ENCODE peak calls at places on chromosomes 12 and 14, in six cellular contexts. J is astrocyte of the spinal cord, E is OCI-LY7, A is breast epithelium, Z is fibroblast of lung, H is right lobe of liver. B is an unnamed sample.

GRCh38 chr14:104885031-104885972 is 20.2 kb downstream of the CEP170B start:
- DNase-seq in H (peak), Z (no peak), E (no peak), J (no peak), A (no peak), B (no peak)

GRCh38 chr12:47990351-47991105 is 13.7 kb downstream of the COL2A1 start:
- DNase-seq in J (no peak), A (peak), H (no peak), Z (peak), E (peak), B (peak)

GRCh38 chr12:125549836-125550235 is 484.6 kb downstream of the AACS start:
- DNase-seq in A (no peak), H (no peak), Z (no peak), E (peak), J (no peak), B (no peak)

GRCh38 chr12:116556964-116557706 is 2.0 kb upstream of the MAP1LC3B2 start:
- DNase-seq in J (no peak), Z (no peak), E (no peak), A (no peak), H (no peak), B (no peak)

GRCh38 chr12:42696424-42697149 is 107.0 kb upstream of the PRICKLE1 start:
- DNase-seq in J (peak), A (peak), E (no peak), Z (peak), H (no peak), B (peak)

GRCh38 chr12:77685112-77685511 is 145.6 kb upstream of the NAV3 start:
- DNase-seq in Z (peak), A (no peak), H (no peak), J (peak), E (peak), B (peak)

GRCh38 chr14:34981743-34982420 is 910 bp upstream of the SRP54 start:
- DNase-seq in A (no peak), Z (no peak), H (no peak), E (peak), J (no peak), B (peak)

GRCh38 chr14:27553820-27554219 is 956.0 kb upstream of the NOVA1 start:
- DNase-seq in A (no peak), H (no peak), J (peak), Z (peak), E (no peak), B (peak)

GRCh38 chr14:70201994-70202393 is 13.2 kb upstream of the SLC8A3 start:
- DNase-seq in H (no peak), E (no peak), J (no peak), A (no peak), Z (no peak), B (no peak)

DNA sequence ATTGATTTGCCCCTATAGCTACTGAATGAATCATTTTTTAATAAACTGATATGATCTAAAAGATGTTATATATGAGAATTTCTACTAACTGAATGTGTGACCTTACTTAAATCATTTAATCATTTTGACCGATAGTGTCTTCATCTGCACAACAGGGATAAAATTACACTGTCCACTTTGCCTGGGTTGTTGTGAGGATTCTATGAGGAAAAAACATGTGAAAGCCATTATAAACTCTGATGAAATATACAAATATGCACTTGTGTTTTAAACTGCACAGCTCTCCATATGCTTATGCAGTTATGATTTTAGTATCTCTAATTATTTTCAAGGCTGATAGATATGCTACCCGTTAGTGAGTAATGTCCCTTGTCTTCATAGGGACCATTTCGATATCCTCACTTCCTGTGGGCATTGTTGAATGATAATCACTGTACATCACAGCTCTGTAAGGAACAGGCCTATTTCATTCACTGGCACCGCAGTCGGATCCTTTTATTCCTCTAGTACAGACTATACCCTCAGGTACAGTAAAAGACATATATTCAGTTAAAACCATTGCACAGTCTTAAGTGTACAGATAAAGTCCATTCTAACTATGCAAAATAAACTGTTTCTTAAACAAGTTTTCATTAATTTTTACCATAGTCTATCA is 88.7 kb upstream of the RAP1B start:
- DNase-seq in A (no peak), E (no peak), Z (no peak), J (no peak), H (no peak), B (no peak)
- H3K4me3 ChIP-seq in A (no peak), E (no peak), Z (no peak), J (no peak), H (no peak), B (no peak)

DNA sequence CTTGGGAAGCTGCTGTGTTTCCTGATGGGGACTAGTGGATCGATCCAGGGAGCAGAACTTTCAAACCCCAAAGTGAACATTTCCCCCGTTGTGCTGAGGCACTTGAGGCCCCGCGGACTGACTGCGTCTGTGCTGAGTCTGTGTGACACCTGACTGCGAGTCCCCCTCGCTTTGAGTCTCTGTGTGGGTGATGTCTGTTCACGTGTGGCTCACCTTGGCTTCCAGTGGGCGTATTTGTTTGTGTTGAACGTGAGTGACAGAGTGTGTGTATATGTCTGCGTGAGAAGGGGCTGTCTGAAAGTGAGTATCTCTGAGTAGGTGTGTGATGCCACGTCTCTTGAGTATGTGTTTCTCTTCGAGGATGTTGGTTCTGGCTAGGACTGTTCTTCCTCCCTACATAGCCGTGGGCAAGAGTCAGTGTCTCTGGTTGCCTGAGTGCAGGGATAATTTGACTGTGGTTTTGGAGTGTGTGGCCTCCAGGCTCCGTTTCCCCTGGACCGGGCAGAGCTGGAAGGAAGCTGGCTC is 1.3 kb downstream of the TEAD4 start:
- DNase-seq in H (no peak), J (peak), A (no peak), Z (peak), E (no peak), B (peak)
- H3K4me3 ChIP-seq in H (no peak), J (peak), A (peak), Z (peak), E (no peak), B (peak)

GRCh38 chr14:74921053-74921620 is 1.9 kb downstream of the RPS6KL1 start:
- DNase-seq in E (no peak), A (no peak), H (no peak), J (no peak), Z (no peak), B (no peak)

GRCh38 chr14:74920281-74920680 is 2.8 kb downstream of the RPS6KL1 start:
- DNase-seq in H (no peak), E (no peak), Z (no peak), A (no peak), J (no peak), B (no peak)

GRCh38 chr14:74924061-74924460 is 1.0 kb upstream of the RPS6KL1 start:
- DNase-seq in H (peak), E (no peak), Z (no peak), J (no peak), A (no peak), B (no peak)

GRCh38 chr14:74921987-74922751 is 891 bp downstream of the RPS6KL1 start:
- DNase-seq in A (no peak), J (no peak), H (no peak), Z (no peak), E (no peak), B (no peak)

DNA sequence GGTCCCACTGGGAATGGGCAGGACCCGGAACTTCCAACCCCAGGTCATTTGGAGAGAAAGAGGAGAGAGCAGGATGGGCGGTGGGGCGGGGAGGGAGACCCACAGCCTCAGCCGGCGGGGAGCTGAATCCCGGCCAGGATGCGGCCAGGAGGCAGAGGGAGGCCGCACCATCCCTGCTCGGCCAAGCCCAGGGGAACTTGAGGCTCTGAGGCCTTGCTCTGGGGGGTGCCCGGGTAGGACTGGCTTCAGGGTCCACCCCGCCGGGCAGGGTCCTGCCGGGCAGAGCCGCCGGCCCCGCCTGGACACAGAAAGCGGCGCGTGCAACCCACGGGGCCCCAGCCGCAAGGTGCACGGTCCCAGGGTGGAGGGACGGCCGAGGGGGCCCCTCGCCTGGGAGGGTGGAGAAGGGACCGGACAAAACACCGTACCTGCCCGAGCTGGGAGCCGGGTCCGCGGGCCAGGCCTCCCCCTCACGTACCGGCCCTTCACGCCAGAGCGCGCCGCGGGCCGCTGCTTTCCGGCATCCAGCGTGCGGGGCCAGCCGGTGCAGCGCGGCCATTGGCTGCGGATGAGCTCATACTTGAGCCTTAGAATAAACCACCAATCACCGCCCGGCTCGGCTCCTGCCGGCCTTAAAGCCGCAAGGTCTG is at the start of gene RPS6KL1:
- DNase-seq in H (peak), E (peak), A (peak), J (peak), Z (peak), B (peak)
- H3K4me3 ChIP-seq in H (peak), E (peak), A (peak), J (peak), Z (no peak), B (peak)

GRCh38 chr14:87940894-87941293 is 52.1 kb downstream of the GALC start:
- DNase-seq in Z (no peak), H (no peak), J (no peak), A (no peak), E (no peak), B (no peak)
- H3K4me3 ChIP-seq in Z (no peak), H (no peak), J (no peak), A (no peak), E (no peak), B (no peak)

GRCh38 chr12:54053625-54054441 is at the start of gene HOXC4:
- DNase-seq in E (peak), H (no peak), Z (peak), J (peak), A (no peak), B (no peak)
- H3K4me3 ChIP-seq in E (peak), H (peak), Z (peak), J (peak), A (peak), B (peak)

DNA sequence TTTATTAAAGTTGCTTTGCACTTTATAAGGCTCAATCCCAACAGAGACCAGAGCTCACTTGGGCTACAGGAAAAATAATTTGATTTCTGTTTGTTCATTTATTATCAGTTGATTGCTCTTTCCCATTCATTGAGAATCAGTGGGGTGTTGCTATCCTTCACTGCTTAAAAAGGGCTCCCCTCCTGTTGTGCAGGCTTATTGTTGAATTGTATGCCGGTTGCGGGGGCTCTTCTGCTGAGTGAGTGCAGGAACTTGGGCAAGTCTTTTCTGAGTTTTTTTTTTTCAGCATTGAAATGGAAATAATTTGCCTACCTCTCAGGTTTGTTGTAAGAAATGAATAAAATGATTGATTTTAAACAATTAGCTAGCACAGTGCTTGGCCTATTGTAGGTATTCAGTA is 32.6 kb downstream of the AKAP6 start:
- DNase-seq in E (no peak), A (no peak), Z (no peak), J (no peak), H (no peak), B (no peak)
- H3K4me3 ChIP-seq in E (no peak), A (no peak), Z (no peak), J (no peak), H (no peak), B (no peak)